ENCODE peak calls at places on chromosome 19, in nine cellular contexts. X, S, F, K, Z, P, N, D and O are unnamed samples.

GRCh38 chr19:5035817-5036732 is 67.2 kb downstream of the KDM4B start:
- DNase-seq in X (no peak), S (no peak), F (no peak), K (no peak), Z (no peak), P (no peak), N (no peak), D (no peak), O (no peak)

GRCh38 chr19:47272448-47273312 is 2.0 kb upstream of the INAFM1 start:
- DNase-seq in X (peak; percentile 33), S (peak; percentile 42), F (peak; percentile 52), K (peak; percentile 99), Z (peak; percentile 50), P (peak; percentile 76), N (peak; percentile 38), D (peak; percentile 52), O (no peak)

GRCh38 chr19:1145635-1146417 is 28.2 kb downstream of the SBNO2 start:
- DNase-seq in X (no peak), S (no peak), F (no peak), K (no peak), Z (no peak), P (no peak), N (no peak), D (no peak), O (no peak)

GRCh38 chr19:5624154-5624663 is 1.3 kb downstream of the SAFB start:
- DNase-seq in X (no peak), S (peak; percentile 20), F (peak; percentile 40), K (no peak), Z (peak; percentile 52), P (peak; percentile 55), N (peak; percentile 69), D (peak; percentile 68), O (peak; percentile 21)

GRCh38 chr19:6110360-6110977 is at the start of gene RFX2:
- DNase-seq in X (peak; percentile 96), S (peak; percentile 99), F (peak; percentile 99), K (peak; percentile 99), Z (peak; percentile 100), P (peak; percentile 99), N (peak; percentile 99), D (peak; percentile 99), O (peak; percentile 99)

GRCh38 chr19:28553005-28553404 is 659.9 kb downstream of the UQCRFS1 start:
- DNase-seq in X (no peak), S (no peak), F (no peak), K (no peak), Z (no peak), P (no peak), N (no peak), D (no peak), O (no peak)

GRCh38 chr19:5220361-5220760 is 120.3 kb downstream of the PTPRS start:
- DNase-seq in X (no peak), S (no peak), F (no peak), K (peak; percentile 48), Z (no peak), P (no peak), N (no peak), D (no peak), O (no peak)

GRCh38 chr19:29798783-29799182 is 13.0 kb upstream of the CCNE1 start:
- DNase-seq in X (no peak), S (no peak), F (no peak), K (peak; percentile 94), Z (no peak), P (no peak), N (no peak), D (no peak), O (no peak)

GRCh38 chr19:46610851-46611770 is 10.0 kb downstream of the CALM3 start:
- DNase-seq in X (no peak), S (no peak), F (peak; percentile 9), K (peak; percentile 86), Z (no peak), P (peak; percentile 19), N (no peak), D (no peak), O (no peak)

GRCh38 chr19:42421591-42422031 is 5.6 kb downstream of the LIPE start:
- DNase-seq in X (no peak), S (no peak), F (no peak), K (peak; percentile 50), Z (no peak), P (no peak), N (peak; percentile 50), D (no peak), O (no peak)

GRCh38 chr19:57010541-57010940 is 109.2 kb upstream of the USP29 start:
- DNase-seq in X (no peak), S (no peak), F (no peak), K (no peak), Z (no peak), P (no peak), N (no peak), D (no peak), O (no peak)

GRCh38 chr19:5676105-5676671 is 4.1 kb downstream of the MICOS13 start:
- DNase-seq in X (no peak), S (no peak), F (no peak), K (peak; percentile 52), Z (no peak), P (peak; percentile 42), N (no peak), D (no peak), O (no peak)

GRCh38 chr19:677201-677600 is 1.0 kb downstream of the FSTL3 start:
- DNase-seq in X (peak; percentile 72), S (peak; percentile 81), F (peak; percentile 78), K (peak; percentile 99), Z (no peak), P (peak; percentile 57), N (peak; percentile 43), D (peak; percentile 42), O (no peak)

GRCh38 chr19:56705939-56706338 is 34.4 kb upstream of the ZNF835 start:
- DNase-seq in X (no peak), S (no peak), F (no peak), K (no peak), Z (no peak), P (no peak), N (no peak), D (no peak), O (no peak)

GRCh38 chr19:50567052-50567841 is 988 bp downstream of the LRRC4B start:
- DNase-seq in X (no peak), S (no peak), F (no peak), K (peak; percentile 68), Z (peak; percentile 65), P (no peak), N (no peak), D (no peak), O (no peak)

GRCh38 chr19:4327877-4328242 is 10.8 kb downstream of the STAP2 start:
- DNase-seq in X (no peak), S (no peak), F (no peak), K (no peak), Z (no peak), P (no peak), N (no peak), D (no peak), O (no peak)

GRCh38 chr19:44576843-44577565 is 36.4 kb upstream of the IGSF23 start:
- DNase-seq in X (no peak), S (no peak), F (no peak), K (no peak), Z (peak; percentile 84), P (no peak), N (peak; percentile 56), D (peak; percentile 40), O (peak; percentile 43)

GRCh38 chr19:41807176-41807575 is 10.8 kb downstream of the CEACAM3 start:
- DNase-seq in X (no peak), S (no peak), F (no peak), K (no peak), Z (no peak), P (no peak), N (no peak), D (no peak), O (no peak)

GRCh38 chr19:48798937-48799336 is 11.9 kb downstream of the BCAT2 start:
- DNase-seq in X (no peak), S (no peak), F (no peak), K (peak; percentile 85), Z (peak; percentile 77), P (no peak), N (no peak), D (no peak), O (no peak)

GRCh38 chr19:38815059-38816001 is 2.6 kb upstream of the LGALS4 start:
- DNase-seq in X (no peak), S (no peak), F (no peak), K (peak; percentile 58), Z (peak; percentile 44), P (peak; percentile 81), N (no peak), D (no peak), O (no peak)

GRCh38 chr19:18470153-18470552 is 32.2 kb upstream of the ISYNA1 start:
- DNase-seq in X (no peak), S (no peak), F (no peak), K (peak; percentile 75), Z (peak; percentile 79), P (no peak), N (no peak), D (peak; percentile 61), O (peak; percentile 50)

GRCh38 chr19:55447421-55448174 is 4.5 kb upstream of the SHISA7 start:
- DNase-seq in X (no peak), S (no peak), F (no peak), K (peak; percentile 96), Z (peak; percentile 62), P (no peak), N (no peak), D (no peak), O (peak; percentile 67)

GRCh38 chr19:37872383-37872782 is 34.0 kb downstream of the WDR87 start:
- DNase-seq in X (no peak), S (no peak), F (no peak), K (peak; percentile 57), Z (no peak), P (no peak), N (no peak), D (no peak), O (no peak)

GRCh38 chr19:8324186-8325050 is 3.1 kb downstream of the RPS28 start:
- DNase-seq in X (no peak), S (peak; percentile 45), F (no peak), K (peak; percentile 81), Z (peak; percentile 45), P (no peak), N (no peak), D (peak; percentile 73), O (peak; percentile 34)
- TF ChIP-seq CTCF in X (no peak), S (no peak), F (peak; percentile 22), K (no peak), Z (peak; percentile 45), P (no peak), N (no peak), D (peak; percentile 8), O (no peak)

GRCh38 chr19:34673590-34673989 is 3.4 kb downstream of the SCGB2B2 start:
- DNase-seq in X (no peak), S (no peak), F (no peak), K (no peak), Z (no peak), P (no peak), N (no peak), D (no peak), O (no peak)
- H3K4me1 ChIP-seq in X (peaks cover 15% of the 10 kb centered on the region), S (peaks cover 14% of the 10 kb centered on the region), F (peaks cover 38% of the 10 kb centered on the region), K (peaks cover 7% of the 10 kb centered on the region), Z (peaks cover 10% of the 10 kb centered on the region), P (peaks cover 2% of the 10 kb centered on the region), N (peaks cover 24% of the 10 kb centered on the region), D (no peaks in the 10 kb centered on the region), O (no peaks in the 10 kb centered on the region)

GRCh38 chr19:16343156-16343555 is 18.5 kb downstream of the KLF2 start:
- DNase-seq in X (no peak), S (no peak), F (no peak), K (peak; percentile 38), Z (no peak), P (no peak), N (no peak), D (no peak), O (no peak)
- TF ChIP-seq CTCF in X (no peak), S (no peak), F (no peak), K (no peak), Z (no peak), P (no peak), N (no peak), D (no peak), O (no peak)

GRCh38 chr19:17469092-17469370 is 1.3 kb upstream of the SLC27A1 start:
- DNase-seq in X (no peak), S (no peak), F (no peak), K (peak; percentile 56), Z (no peak), P (no peak), N (no peak), D (no peak), O (no peak)
- H3K4me1 ChIP-seq in X (peaks cover 25% of the 10 kb centered on the region), S (peaks cover 34% of the 10 kb centered on the region), F (peaks cover 64% of the 10 kb centered on the region), K (peaks cover 28% of the 10 kb centered on the region), Z (peaks cover 12% of the 10 kb centered on the region), P (no peaks in the 10 kb centered on the region), N (peaks cover 60% of the 10 kb centered on the region), D (no peaks in the 10 kb centered on the region), O (peaks cover 5% of the 10 kb centered on the region)